ENCODE peak calls at places on chromosomes 11 and 22, in six cellular contexts. Y is A549, T is body of pancreas, H is HCT116, J is ovary, G is H1. W is an unnamed sample.
A peak's percentile ranks its signal among the peaks of the same experiment; 100 is the strongest.

GRCh38 chr11:28671326-28671725 is 563.1 kb downstream of the METTL15 start:
- DNase-seq in Y (no peak), T (no peak), H (no peak), J (no peak), G (no peak), W (no peak)

GRCh38 chr11:66936326-66936725 is 21.9 kb downstream of the PC start:
- DNase-seq in Y (no peak), T (no peak), H (no peak), J (no peak), G (no peak), W (peak; percentile 29)

GRCh38 chr22:27108425-27109114 is 451.2 kb downstream of the MIAT start:
- DNase-seq in Y (no peak), T (peak; percentile 27), H (no peak), J (peak; percentile 84), G (no peak), W (no peak)

GRCh38 chr11:10117709-10118341 is 176.2 kb downstream of the SBF2 start:
- DNase-seq in Y (no peak), T (no peak), H (no peak), J (no peak), G (no peak), W (no peak)

GRCh38 chr22:39519681-39520053 is 695 bp upstream of the ATF4 start:
- DNase-seq in Y (peak; percentile 49), T (peak; percentile 67), H (no peak), J (peak; percentile 73), G (no peak), W (no peak)

GRCh38 chr11:47923667-47924066 is 56.7 kb upstream of the PTPRJ start:
- DNase-seq in Y (no peak), T (peak; percentile 49), H (no peak), J (no peak), G (no peak), W (no peak)

GRCh38 chr11:107733518-107733917 is 21.7 kb upstream of the SLN start:
- DNase-seq in Y (no peak), T (no peak), H (no peak), J (no peak), G (no peak), W (no peak)

GRCh38 chr11:123458501-123458900 is 28.4 kb downstream of the GRAMD1B start:
- DNase-seq in Y (no peak), T (no peak), H (no peak), J (no peak), G (no peak), W (no peak)

GRCh38 chr11:77726524-77726923 is 88.9 kb upstream of the CLNS1A start:
- DNase-seq in Y (no peak), T (no peak), H (no peak), J (no peak), G (no peak), W (no peak)

GRCh38 chr11:126857860-126858808 is 142.4 kb downstream of the KIRREL3 start:
- DNase-seq in Y (no peak), T (peak; percentile 14), H (no peak), J (no peak), G (no peak), W (peak; percentile 64)

GRCh38 chr11:65661599-65662246 is 993 bp downstream of the RELA start:
- DNase-seq in Y (no peak), T (no peak), H (no peak), J (peak; percentile 46), G (no peak), W (no peak)

GRCh38 chr11:70682056-70682455 is 283.7 kb downstream of the CTTN start:
- DNase-seq in Y (no peak), T (no peak), H (no peak), J (no peak), G (no peak), W (no peak)

GRCh38 chr22:48188211-48188845 is 1425.9 kb downstream of the TBC1D22A start:
- DNase-seq in Y (peak; percentile 36), T (no peak), H (no peak), J (no peak), G (no peak), W (no peak)
- H3K27ac ChIP-seq in Y (peak overlapping the region; percentile 49), T (no peak overlapping the region), H (no peak overlapping the region), J (no peak overlapping the region), G (no peak overlapping the region), W (no peak overlapping the region)

DNA sequence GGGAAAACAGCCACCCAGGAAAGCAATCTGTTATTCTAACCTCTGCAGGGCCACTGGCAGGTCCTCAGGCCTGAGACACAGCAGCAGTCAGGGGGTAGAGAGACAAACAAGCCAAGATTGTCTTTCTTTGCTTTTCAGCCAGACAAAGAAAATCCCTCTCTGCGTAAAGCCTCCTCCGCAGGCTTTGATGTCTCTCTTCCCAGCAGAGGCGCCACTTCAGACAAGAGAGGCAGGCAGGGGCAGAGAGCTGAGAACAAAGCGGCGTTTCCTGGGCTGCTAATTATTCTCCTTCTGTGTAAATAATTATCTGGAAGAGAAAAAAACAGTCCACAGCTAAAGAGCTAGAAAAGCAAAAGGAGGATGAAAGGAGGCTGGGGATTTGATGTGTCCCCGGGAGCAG is 102.7 kb upstream of the SEZ6L start:
- DNase-seq in Y (no peak), T (no peak), H (no peak), J (no peak), G (peak; percentile 7), W (no peak)
- H3K4me1 ChIP-seq in Y (no peaks in the 10 kb centered on the region), T (no peaks in the 10 kb centered on the region), H (no peaks in the 10 kb centered on the region), J (no peaks in the 10 kb centered on the region), G (peaks cover 2% of the 10 kb centered on the region), W (no peaks in the 10 kb centered on the region)

GRCh38 chr22:36424901-36425579 is 37.3 kb upstream of the MYH9 start:
- DNase-seq in Y (no peak), T (no peak), H (no peak), J (no peak), G (no peak), W (no peak)

GRCh38 chr22:36419912-36420882 is 32.4 kb upstream of the MYH9 start:
- DNase-seq in Y (no peak), T (no peak), H (no peak), J (no peak), G (no peak), W (no peak)

GRCh38 chr22:36425977-36426523 is 38.3 kb upstream of the MYH9 start:
- DNase-seq in Y (no peak), T (no peak), H (no peak), J (peak; percentile 51), G (no peak), W (no peak)

GRCh38 chr22:36422287-36423014 is 34.7 kb upstream of the MYH9 start:
- DNase-seq in Y (no peak), T (no peak), H (no peak), J (no peak), G (no peak), W (no peak)

GRCh38 chr22:36423461-36424404 is 36.0 kb upstream of the MYH9 start:
- DNase-seq in Y (no peak), T (no peak), H (no peak), J (no peak), G (no peak), W (no peak)
- TF ChIP-seq CTCF in Y (no peak), T (no peak), H (no peak), J (no peak), G (no peak), W (no peak)

DNA sequence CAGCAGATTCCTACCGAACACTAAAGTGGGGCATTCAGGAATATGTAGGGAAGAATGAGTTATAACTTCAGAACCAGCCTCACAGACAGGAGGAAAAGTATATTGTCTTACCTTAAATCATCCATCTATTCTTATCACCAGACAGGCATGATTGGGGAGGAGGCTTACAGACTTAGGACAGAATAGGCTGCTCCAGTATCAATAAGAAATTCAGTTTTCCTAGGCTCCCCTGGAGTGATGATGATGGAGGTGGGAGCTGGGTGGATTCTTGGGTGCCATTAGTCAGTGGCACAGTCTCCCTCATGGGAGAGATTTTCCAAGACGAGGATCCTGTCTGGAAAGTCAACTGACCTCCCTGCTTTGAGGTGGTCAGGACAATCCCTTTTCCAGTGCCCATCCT is 225.0 kb downstream of the AASDHPPT start:
- DNase-seq in Y (no peak), T (no peak), H (no peak), J (no peak), G (no peak), W (no peak)
- H3K27ac ChIP-seq in Y (no peak overlapping the region), T (no peak overlapping the region), H (no peak overlapping the region), J (no peak overlapping the region), G (no peak overlapping the region), W (no peak overlapping the region)

DNA sequence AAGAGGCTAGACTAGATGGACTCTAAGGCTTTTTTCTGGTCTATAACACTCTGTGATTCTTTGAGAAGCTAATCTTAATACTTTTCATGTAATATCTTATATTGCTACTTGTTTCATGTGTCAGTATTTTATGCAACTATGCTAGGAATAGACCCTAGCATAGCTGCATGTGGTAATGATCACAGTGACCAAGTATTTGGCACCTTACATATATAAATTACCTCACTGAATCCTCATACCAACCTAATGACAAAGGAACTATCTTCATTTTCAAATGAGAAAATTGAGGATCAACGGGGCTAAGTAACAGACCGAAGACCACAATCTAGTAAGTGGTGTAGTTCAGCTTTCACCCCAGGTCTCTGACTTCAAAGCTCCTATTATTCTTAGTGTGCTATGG is 327.3 kb upstream of the PITPNB start:
- DNase-seq in Y (no peak), T (no peak), H (no peak), J (no peak), G (no peak), W (no peak)
- H3K4me1 ChIP-seq in Y (peaks cover 20% of the 10 kb centered on the region), T (no peaks in the 10 kb centered on the region), H (no peaks in the 10 kb centered on the region), J (peaks cover 8% of the 10 kb centered on the region), G (no peaks in the 10 kb centered on the region), W (peaks cover 8% of the 10 kb centered on the region)

DNA sequence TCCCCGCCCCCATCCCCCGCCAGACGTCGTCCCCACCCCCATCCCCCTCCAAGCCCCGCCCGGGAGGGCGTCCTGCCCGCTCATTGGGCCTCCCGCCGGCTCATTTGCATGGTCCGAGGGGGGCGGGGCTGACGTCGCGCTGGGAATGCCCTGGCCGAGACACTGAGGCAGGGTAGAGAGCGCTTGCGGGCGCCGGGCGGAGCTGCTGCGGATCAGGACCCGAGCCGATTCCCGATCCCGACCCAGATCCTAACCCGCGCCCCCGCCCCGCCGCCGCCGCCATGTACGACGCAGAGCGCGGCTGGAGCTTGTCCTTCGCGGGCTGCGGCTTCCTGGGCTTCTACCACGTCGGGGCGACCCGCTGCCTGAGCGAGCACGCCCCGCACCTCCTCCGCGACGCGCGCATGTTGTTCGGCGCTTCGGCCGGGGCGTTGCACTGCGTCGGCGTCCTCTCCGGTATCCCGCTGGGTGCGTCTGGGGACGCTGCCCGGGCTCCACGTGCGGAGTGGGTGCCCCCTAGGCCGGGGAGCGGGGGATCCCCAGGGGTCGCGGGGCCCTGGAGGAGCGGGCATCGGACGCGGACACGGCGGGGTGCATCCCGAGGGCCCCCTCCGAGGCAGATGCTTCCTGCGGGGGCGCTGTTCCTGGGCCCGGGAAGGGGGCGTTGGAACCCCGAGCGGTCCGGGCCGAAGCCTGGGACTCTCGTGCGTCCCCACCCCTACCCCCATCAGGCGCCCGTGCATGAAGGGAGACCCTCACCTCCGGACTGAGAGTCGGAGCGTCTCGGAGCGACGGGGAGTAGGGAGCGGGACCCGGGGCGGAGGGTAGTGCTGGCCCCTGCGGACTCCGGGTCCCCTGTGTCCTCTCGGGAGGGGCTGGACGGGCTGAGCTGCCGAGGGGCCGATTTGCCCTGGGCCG is at the start of gene PNPLA3:
- DNase-seq in Y (peak; percentile 79), T (peak; percentile 81), H (peak; percentile 57), J (peak; percentile 92), G (peak; percentile 70), W (peak; percentile 47)
- TF ChIP-seq CTCF in Y (peak; percentile 29), T (no peak), H (no peak), J (no peak), G (no peak), W (peak; percentile 52)